ENCODE peak calls at places on chromosomes 16 and 17, in nine cellular contexts. One of them, this sample, is unnamed.
A peak's percentile ranks its signal among the peaks of the same experiment; 100 is the strongest.

GRCh38 chr17:79850571-79851460 is 11.6 kb upstream of the CBX4 start:
- DNase-seq in occipital lobe: no peak
- DNase-seq in tibial artery: no peak
- DNase-seq in upper lobe of right lung: no peak
- DNase-seq in H9: no peak
- DNase-seq in cardiac fibroblast: peak; percentile 86
- DNase-seq in GM13976: no peak
- DNase-seq in GM06990: no peak
- DNase-seq in AG04450: no peak
- DNase-seq in this sample: peak; percentile 89

GRCh38 chr17:35448214-35448898 is at the start of gene SLFN13:
- DNase-seq in occipital lobe: no peak
- DNase-seq in tibial artery: peak; percentile 75
- DNase-seq in upper lobe of right lung: peak; percentile 89
- DNase-seq in H9: peak; percentile 94
- DNase-seq in cardiac fibroblast: peak; percentile 54
- DNase-seq in GM13976: peak; percentile 87
- DNase-seq in GM06990: peak; percentile 91
- DNase-seq in AG04450: no peak
- DNase-seq in this sample: peak; percentile 34

GRCh38 chr16:73949574-73950348 is 346.9 kb upstream of the PSMD7 start:
- DNase-seq in occipital lobe: no peak
- DNase-seq in tibial artery: no peak
- DNase-seq in upper lobe of right lung: no peak
- DNase-seq in H9: no peak
- DNase-seq in cardiac fibroblast: peak; percentile 71
- DNase-seq in GM13976: no peak
- DNase-seq in GM06990: no peak
- DNase-seq in AG04450: peak; percentile 66
- DNase-seq in this sample: peak; percentile 71

GRCh38 chr16:81360135-81360534 is 45.4 kb downstream of the GAN start:
- DNase-seq in occipital lobe: no peak
- DNase-seq in tibial artery: no peak
- DNase-seq in upper lobe of right lung: no peak
- DNase-seq in H9: no peak
- DNase-seq in cardiac fibroblast: no peak
- DNase-seq in GM13976: no peak
- DNase-seq in GM06990: no peak
- DNase-seq in AG04450: no peak
- DNase-seq in this sample: no peak

GRCh38 chr17:6671431-6671830 is 19.9 kb downstream of the C17orf100 start:
- DNase-seq in occipital lobe: no peak
- DNase-seq in tibial artery: no peak
- DNase-seq in upper lobe of right lung: no peak
- DNase-seq in H9: no peak
- DNase-seq in cardiac fibroblast: no peak
- DNase-seq in GM13976: no peak
- DNase-seq in GM06990: no peak
- DNase-seq in AG04450: no peak
- DNase-seq in this sample: no peak

GRCh38 chr17:21058098-21058893 is 15.5 kb upstream of the USP22 start:
- DNase-seq in occipital lobe: no peak
- DNase-seq in tibial artery: no peak
- DNase-seq in upper lobe of right lung: no peak
- DNase-seq in H9: peak; percentile 57
- DNase-seq in cardiac fibroblast: peak; percentile 70
- DNase-seq in GM13976: no peak
- DNase-seq in GM06990: no peak
- DNase-seq in AG04450: no peak
- DNase-seq in this sample: peak; percentile 35

GRCh38 chr17:75064460-75064859 is 17.4 kb downstream of the KCTD2 start:
- DNase-seq in occipital lobe: no peak
- DNase-seq in tibial artery: no peak
- DNase-seq in upper lobe of right lung: no peak
- DNase-seq in H9: no peak
- DNase-seq in cardiac fibroblast: no peak
- DNase-seq in GM13976: no peak
- DNase-seq in GM06990: no peak
- DNase-seq in AG04450: no peak
- DNase-seq in this sample: no peak

GRCh38 chr17:64772845-64773299 is 110.8 kb upstream of the SMURF2 start:
- DNase-seq in occipital lobe: no peak
- DNase-seq in tibial artery: peak; percentile 59
- DNase-seq in upper lobe of right lung: no peak
- DNase-seq in H9: no peak
- DNase-seq in cardiac fibroblast: no peak
- DNase-seq in GM13976: no peak
- DNase-seq in GM06990: no peak
- DNase-seq in AG04450: no peak
- DNase-seq in this sample: no peak

This sample was measured in HCEC 1CT.